ENCODE peak calls at places on chromosomes 3 and 15, in four cellular contexts. W, F, J and Y are unnamed samples.

GRCh38 chr3:72702390-72702789 is 145.9 kb downstream of the SHQ1 start:
- DNase-seq in W (no peak), F (no peak), J (peak), Y (no peak)

GRCh38 chr3:72892870-72893269 is 5.0 kb downstream of the GXYLT2 start:
- DNase-seq in W (peak), F (no peak), J (peak), Y (peak)

GRCh38 chr3:47429476-47430270 is 46.1 kb downstream of the SCAP start:
- DNase-seq in W (no peak), F (no peak), J (no peak), Y (no peak)

GRCh38 chr3:72446406-72447058 is 401.7 kb downstream of the SHQ1 start:
- DNase-seq in W (no peak), F (no peak), J (no peak), Y (no peak)

GRCh38 chr3:52289338-52289746 is 1.7 kb downstream of the GLYCTK start:
- DNase-seq in W (no peak), F (no peak), J (no peak), Y (no peak)

GRCh38 chr15:48112242-48112641 is 8.5 kb upstream of the SLC24A5 start:
- DNase-seq in W (peak), F (no peak), J (peak), Y (no peak)

GRCh38 chr15:100759116-100759515 is 120.5 kb upstream of the ALDH1A3 start:
- DNase-seq in W (peak), F (no peak), J (no peak), Y (no peak)

GRCh38 chr3:108602249-108602934 is 12.9 kb downstream of the DZIP3 start:
- DNase-seq in W (no peak), F (no peak), J (no peak), Y (no peak)

GRCh38 chr3:67518196-67518595 is 136.2 kb downstream of the SUCLG2 start:
- DNase-seq in W (no peak), F (no peak), J (no peak), Y (no peak)

GRCh38 chr15:31510003-31510402 is 183.4 kb downstream of the KLF13 start:
- DNase-seq in W (no peak), F (no peak), J (no peak), Y (no peak)

GRCh38 chr3:73509812-73510211 is 114.9 kb downstream of the PDZRN3 start:
- DNase-seq in W (no peak), F (no peak), J (no peak), Y (no peak)

GRCh38 chr3:186974824-186975281 is 44.5 kb downstream of the ST6GAL1 start:
- DNase-seq in W (no peak), F (no peak), J (peak), Y (no peak)

GRCh38 chr3:182807056-182807455 is 13.8 kb downstream of the ATP11B start:
- DNase-seq in W (no peak), F (no peak), J (no peak), Y (no peak)

GRCh38 chr3:36701249-36701572 is 63.1 kb downstream of the DCLK3 start:
- DNase-seq in W (no peak), F (no peak), J (no peak), Y (no peak)

GRCh38 chr3:156723182-156723619 is 48.8 kb downstream of the TIPARP start:
- DNase-seq in W (no peak), F (no peak), J (no peak), Y (no peak)

GRCh38 chr3:13537926-13538325 is 11.0 kb upstream of the FBLN2 start:
- DNase-seq in W (peak), F (no peak), J (no peak), Y (peak)

GRCh38 chr3:45110185-45110833 is 35.9 kb downstream of the CDCP1 start:
- DNase-seq in W (no peak), F (no peak), J (peak), Y (no peak)

GRCh38 chr3:190617185-190617584 is 103.3 kb downstream of the IL1RAP start:
- DNase-seq in W (peak), F (peak), J (peak), Y (no peak)

DNA sequence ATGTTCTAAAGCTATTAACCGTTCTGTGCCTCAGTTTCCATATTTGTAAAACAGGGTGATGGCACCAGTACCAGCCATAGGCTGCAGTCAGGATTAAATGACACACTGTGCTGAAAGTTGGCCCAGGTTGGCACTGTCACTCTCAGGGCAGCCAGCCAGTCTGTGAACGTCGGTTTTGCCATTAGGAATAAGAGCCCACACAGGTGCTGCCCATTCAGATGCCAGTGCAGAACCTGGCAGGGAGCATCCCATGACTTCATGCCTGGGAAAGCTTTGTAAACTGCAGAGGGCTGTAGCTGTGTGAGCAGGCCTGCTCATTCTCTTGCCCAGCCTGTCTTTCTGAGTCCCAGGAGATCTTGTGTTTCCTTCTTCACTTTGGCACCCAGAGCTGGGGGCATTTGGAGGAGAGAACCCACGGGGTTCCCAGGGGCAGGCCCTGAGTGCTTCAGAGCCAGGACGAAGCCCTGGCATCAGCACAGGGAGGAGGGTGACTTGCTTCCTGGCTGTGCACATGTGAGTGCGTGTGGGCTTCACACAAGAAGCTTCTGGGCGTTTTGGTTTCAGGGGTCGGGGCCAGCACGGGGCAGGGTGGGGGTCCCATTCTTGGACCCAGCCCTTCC is 46.9 kb downstream of the ZNF710 start:
- DNase-seq in W (no peak), F (no peak), J (no peak), Y (no peak)
- TF ChIP-seq POLR2AphosphoS2 in W (no peak), F (no peak), J (no peak), Y (no peak)

GRCh38 chr15:56491110-56491722 is 26.3 kb upstream of the MNS1 start:
- DNase-seq in W (peak), F (peak), J (peak), Y (peak)
- TF ChIP-seq MAX in W (no peak), F (no peak), J (no peak), Y (no peak)

GRCh38 chr15:60757273-60757672 is 278.3 kb upstream of the ICE2 start:
- DNase-seq in W (no peak), F (no peak), J (no peak), Y (no peak)

GRCh38 chr15:60757831-60758570 is 279.1 kb upstream of the ICE2 start:
- DNase-seq in W (no peak), F (no peak), J (peak), Y (no peak)

GRCh38 chr15:60752973-60753720 is 274.2 kb upstream of the ICE2 start:
- DNase-seq in W (no peak), F (no peak), J (peak), Y (no peak)

DNA sequence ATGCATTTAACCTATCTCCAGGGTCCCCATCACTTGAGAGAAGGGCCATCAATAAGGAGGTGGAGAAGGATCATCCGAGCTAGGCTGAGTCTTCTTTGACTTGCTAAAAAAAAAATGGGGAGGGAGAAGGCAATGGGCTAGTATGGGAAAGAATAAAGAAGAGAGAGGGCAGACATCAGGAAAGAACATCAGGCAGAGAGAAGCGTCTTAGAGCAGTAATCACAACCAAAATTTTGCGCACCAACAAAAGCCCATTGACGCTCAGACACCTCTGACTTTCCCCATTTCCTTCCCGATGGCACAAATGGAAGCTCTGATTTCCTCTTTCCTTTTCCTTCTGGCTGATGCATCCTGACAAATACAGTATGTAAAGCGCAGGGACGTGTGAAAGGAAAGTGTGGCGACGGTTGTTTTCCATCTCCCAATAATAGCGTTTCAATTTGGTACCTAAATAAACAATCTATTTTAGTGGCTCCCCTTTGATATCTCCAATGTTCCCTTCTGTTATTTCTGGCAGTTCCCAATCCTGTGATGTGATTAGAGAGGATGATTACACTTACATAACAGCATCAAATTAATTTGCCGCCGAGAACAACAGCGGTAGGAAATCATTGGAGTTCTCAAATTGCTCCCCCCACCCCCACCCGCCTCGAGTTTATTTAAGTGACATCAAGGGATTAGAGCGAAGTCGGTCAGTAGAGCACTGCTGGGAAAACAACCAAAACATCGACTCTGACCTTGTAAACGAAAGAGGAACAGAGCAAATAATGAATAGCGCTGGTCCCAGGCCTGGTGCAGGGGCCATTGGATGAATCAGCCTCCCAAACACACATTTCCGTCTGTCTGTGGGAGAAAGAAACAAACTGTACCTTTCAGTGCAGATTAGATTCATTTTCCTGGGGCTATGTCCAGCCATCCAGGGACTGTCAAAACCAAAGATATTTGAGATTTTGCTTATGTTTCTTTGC is 273.3 kb upstream of the ICE2 start:
- DNase-seq in W (no peak), F (no peak), J (peak), Y (no peak)
- TF ChIP-seq POLR2AphosphoS2 in W (no peak), F (no peak), J (no peak), Y (no peak)

DNA sequence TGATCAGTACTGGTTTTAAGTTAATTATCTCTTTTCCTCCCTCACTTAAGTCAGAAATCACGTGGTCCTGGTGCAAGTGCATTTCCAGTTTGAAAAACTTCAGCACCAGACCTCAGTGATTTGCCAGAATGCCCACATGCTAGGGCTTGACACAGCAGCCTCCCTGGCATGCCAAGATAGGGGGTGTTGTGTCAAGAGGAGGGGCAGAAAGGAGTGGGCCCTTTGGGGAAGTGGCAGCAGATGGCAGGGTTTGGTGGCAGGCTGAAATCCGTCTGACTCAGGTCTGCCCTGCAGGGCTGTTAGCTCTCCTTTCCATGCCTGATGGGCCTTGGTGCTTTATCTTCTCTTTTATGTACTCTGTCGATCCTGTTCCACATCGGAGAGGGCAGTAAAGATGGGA is 23.4 kb downstream of the PXK start:
- DNase-seq in W (no peak), F (no peak), J (no peak), Y (no peak)
- TF ChIP-seq MAX in W (no peak), F (no peak), J (no peak), Y (no peak)

GRCh38 chr15:57321485-57321884 is 54.8 kb upstream of the CGNL1 start:
- DNase-seq in W (no peak), F (no peak), J (no peak), Y (no peak)

GRCh38 chr15:57321973-57322601 is 54.2 kb upstream of the CGNL1 start:
- DNase-seq in W (no peak), F (no peak), J (no peak), Y (peak)

GRCh38 chr15:57320543-57321220 is 55.6 kb upstream of the CGNL1 start:
- DNase-seq in W (peak), F (no peak), J (no peak), Y (no peak)

GRCh38 chr15:57319919-57320542 is 56.3 kb upstream of the CGNL1 start:
- DNase-seq in W (no peak), F (no peak), J (no peak), Y (no peak)

GRCh38 chr15:57319226-57319918 is 56.9 kb upstream of the CGNL1 start:
- DNase-seq in W (no peak), F (no peak), J (no peak), Y (no peak)
- TF ChIP-seq POLR2AphosphoS2 in W (no peak), F (no peak), J (no peak), Y (no peak)

GRCh38 chr15:78431955-78432354 is 6.1 kb upstream of the IREB2 start:
- DNase-seq in W (no peak), F (no peak), J (no peak), Y (no peak)
- TF ChIP-seq MAX in W (no peak), F (no peak), J (no peak), Y (no peak)

GRCh38 chr3:185308126-185308754 is 54.4 kb upstream of the EHHADH start:
- DNase-seq in W (peak), F (peak), J (peak), Y (peak)
- TF ChIP-seq POLR2AphosphoS2 in W (no peak), F (no peak), J (no peak), Y (no peak)

DNA sequence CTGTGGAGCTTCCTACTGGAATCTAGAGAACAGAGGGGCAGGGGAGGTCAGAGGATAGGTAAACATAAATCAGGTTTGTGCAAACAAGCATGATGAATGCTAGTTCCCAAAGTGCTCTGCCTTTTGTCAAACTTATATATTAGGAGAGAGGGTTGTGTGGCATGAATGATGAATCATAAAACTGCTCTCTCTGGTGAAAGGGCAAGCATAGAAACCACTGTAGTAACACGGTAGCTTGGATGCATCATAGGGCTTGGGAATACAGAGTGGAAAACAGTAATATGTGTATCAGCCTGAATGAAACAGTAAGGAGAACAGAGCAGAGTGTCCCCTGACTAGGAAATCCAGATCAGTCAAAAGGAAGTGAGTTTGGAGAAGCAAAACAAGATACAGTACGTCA is 486.7 kb downstream of the IL5RA start:
- DNase-seq in W (peak), F (no peak), J (no peak), Y (no peak)
- TF ChIP-seq MAX in W (no peak), F (no peak), J (no peak), Y (no peak)

GRCh38 chr15:70867911-70868467 is 14.0 kb upstream of the LARP6 start:
- DNase-seq in W (no peak), F (no peak), J (no peak), Y (no peak)
- TF ChIP-seq POLR2AphosphoS2 in W (no peak), F (no peak), J (no peak), Y (no peak)

GRCh38 chr3:5038243-5038642 is 59.0 kb downstream of the BHLHE40 start:
- DNase-seq in W (no peak), F (no peak), J (no peak), Y (no peak)
- TF ChIP-seq MAX in W (no peak), F (no peak), J (no peak), Y (no peak)